ENCODE peak calls at places on chromosomes 13 and 19, in seven cellular contexts. K is natural killer cell treated with Interleukin-12 subunit alpha and Interleukin-12 subunit beta and Interleukin-15 and Interleukin-18, amount 100 ng/mL, for 72 hours; O is pancreas; U is gastrocnemius medialis; X is left lung; M is central memory CD8-positive, alpha-beta T cell; R is PC-3. L is an unnamed sample.

GRCh38 chr13:29702912-29703351 is 107.4 kb upstream of the SLC7A1 start:
- ATAC-seq in K (no peak), O (peak), U (peak), X (no peak), M (no peak), R (no peak), L (peak)

GRCh38 chr19:21463449-21464105 is 41.8 kb upstream of the ZNF429 start:
- ATAC-seq in K (peak), O (peak), U (no peak), X (peak), M (peak), R (no peak), L (peak)

GRCh38 chr13:45575146-45575829 is 40.3 kb downstream of the ERICH6B start:
- ATAC-seq in K (no peak), O (no peak), U (no peak), X (no peak), M (no peak), R (peak), L (no peak)

GRCh38 chr13:21538753-21539152 is 65.2 kb downstream of the MICU2 start:
- ATAC-seq in K (no peak), O (no peak), U (no peak), X (no peak), M (no peak), R (no peak), L (no peak)

GRCh38 chr19:28522545-28522922 is 690.4 kb downstream of the UQCRFS1 start:
- ATAC-seq in K (no peak), O (no peak), U (no peak), X (no peak), M (no peak), R (no peak), L (no peak)

GRCh38 chr13:40433577-40433976 is 232.9 kb downstream of the FOXO1 start:
- ATAC-seq in K (peak), O (no peak), U (no peak), X (no peak), M (peak), R (no peak), L (peak)

GRCh38 chr13:35979378-35979911 is 151.7 kb downstream of the DCLK1 start:
- ATAC-seq in K (no peak), O (peak), U (peak), X (peak), M (no peak), R (peak), L (peak)

GRCh38 chr13:86174632-86175031 is 375.4 kb upstream of the SLITRK6 start:
- ATAC-seq in K (no peak), O (no peak), U (no peak), X (no peak), M (no peak), R (peak), L (no peak)

GRCh38 chr13:46354143-46355087 is 32.6 kb downstream of the RUBCNL start:
- ATAC-seq in K (peak), O (peak), U (no peak), X (peak), M (peak), R (peak), L (peak)

GRCh38 chr19:19480688-19481087 is 34.7 kb downstream of the TSSK6 start:
- ATAC-seq in K (peak), O (no peak), U (no peak), X (no peak), M (no peak), R (no peak), L (no peak)

GRCh38 chr19:49916839-49917733 is 11.9 kb upstream of the ATF5 start:
- ATAC-seq in K (no peak), O (peak), U (peak), X (peak), M (no peak), R (peak), L (no peak)

GRCh38 chr19:39705578-39706188 is 1.4 kb downstream of the LGALS14 start:
- ATAC-seq in K (peak), O (no peak), U (no peak), X (no peak), M (no peak), R (no peak), L (no peak)

GRCh38 chr13:105327727-105328126 is 1207.7 kb downstream of the EFNB2 start:
- ATAC-seq in K (no peak), O (no peak), U (no peak), X (no peak), M (no peak), R (no peak), L (no peak)

GRCh38 chr13:33612641-33613638 is 205.0 kb upstream of the RFC3 start:
- ATAC-seq in K (peak), O (no peak), U (no peak), X (no peak), M (no peak), R (no peak), L (no peak)

GRCh38 chr19:46426035-46426505 is 2.7 kb downstream of the PNMA8C start:
- ATAC-seq in K (no peak), O (peak), U (no peak), X (peak), M (no peak), R (no peak), L (no peak)

GRCh38 chr13:41271456-41272285 is 8.3 kb upstream of the MTRF1 start:
- ATAC-seq in K (no peak), O (no peak), U (no peak), X (no peak), M (peak), R (no peak), L (no peak)

L was measured in esophagus mucosa.